ENCODE peak calls at places on chromosomes 7 and 10, in ten cellular contexts. K is GM10248, E is endothelial cell of umbilical vein, D is brain microvascular endothelial cell, I is NB4, Y is ovary, P is cardiac muscle cell, U is WTC11, B is GM23338, Q is fibroblast of lung. G is an unnamed sample.

GRCh38 chr7:121624922-121625321 is 228.8 kb upstream of the FAM3C start:
- DNase-seq in K (no peak), E (no peak), D (peak), I (no peak), Y (no peak), P (no peak), U (no peak), B (no peak), Q (peak), G (no peak)

GRCh38 chr10:99682752-99683151 is 23.4 kb downstream of the ENTPD7 start:
- DNase-seq in K (no peak), E (no peak), D (no peak), I (peak), Y (no peak), P (no peak), U (peak), B (peak), Q (no peak), G (no peak)

GRCh38 chr7:156625585-156625984 is 15.0 kb upstream of the RNF32 start:
- DNase-seq in K (no peak), E (no peak), D (no peak), I (no peak), Y (no peak), P (no peak), U (no peak), B (no peak), Q (no peak), G (no peak)

GRCh38 chr10:97481071-97481470 is 17.2 kb downstream of the MMS19 start:
- DNase-seq in K (no peak), E (no peak), D (no peak), I (no peak), Y (no peak), P (no peak), U (no peak), B (no peak), Q (no peak), G (no peak)

GRCh38 chr7:69845721-69846495 is 247.6 kb downstream of the AUTS2 start:
- DNase-seq in K (no peak), E (no peak), D (no peak), I (peak), Y (no peak), P (no peak), U (no peak), B (no peak), Q (no peak), G (no peak)

GRCh38 chr10:58268454-58268945 is 462 bp upstream of the CISD1 start:
- DNase-seq in K (no peak), E (no peak), D (no peak), I (no peak), Y (no peak), P (no peak), U (no peak), B (no peak), Q (no peak), G (no peak)

GRCh38 chr7:7569615-7570014 is 2.9 kb downstream of the MIOS start:
- DNase-seq in K (peak), E (no peak), D (no peak), I (no peak), Y (no peak), P (no peak), U (no peak), B (no peak), Q (no peak), G (no peak)

GRCh38 chr10:127906548-127907377 is at the start of gene PTPRE:
- DNase-seq in K (peak), E (peak), D (no peak), I (peak), Y (peak), P (peak), U (peak), B (peak), Q (peak), G (no peak)

GRCh38 chr7:2971914-2972530 is 71.6 kb downstream of the CARD11 start:
- DNase-seq in K (peak), E (no peak), D (no peak), I (peak), Y (no peak), P (no peak), U (no peak), B (no peak), Q (no peak), G (no peak)

GRCh38 chr10:125296598-125296997 is 136.2 kb upstream of the CTBP2 start:
- DNase-seq in K (no peak), E (no peak), D (no peak), I (no peak), Y (no peak), P (no peak), U (no peak), B (no peak), Q (no peak), G (no peak)

GRCh38 chr10:35353805-35354204 is 17.5 kb downstream of the CCNY start:
- DNase-seq in K (peak), E (no peak), D (no peak), I (no peak), Y (no peak), P (no peak), U (no peak), B (no peak), Q (no peak), G (no peak)

GRCh38 chr7:46279290-46279689 is 358.2 kb upstream of the IGFBP3 start:
- DNase-seq in K (no peak), E (no peak), D (no peak), I (no peak), Y (no peak), P (no peak), U (no peak), B (no peak), Q (no peak), G (no peak)

GRCh38 chr7:158023157-158023556 is 564.5 kb downstream of the PTPRN2 start:
- DNase-seq in K (no peak), E (no peak), D (no peak), I (no peak), Y (no peak), P (no peak), U (no peak), B (no peak), Q (no peak), G (no peak)

GRCh38 chr7:109638321-109638720 is 1068.6 kb downstream of the DNAJB9 start:
- DNase-seq in K (no peak), E (no peak), D (no peak), I (no peak), Y (no peak), P (no peak), U (no peak), B (no peak), Q (no peak), G (no peak)

GRCh38 chr10:101237080-101237817 is 8.0 kb upstream of the LBX1 start:
- DNase-seq in K (no peak), E (peak), D (no peak), I (no peak), Y (no peak), P (peak), U (peak), B (peak), Q (no peak), G (no peak)

GRCh38 chr10:69491611-69492010 is 40.3 kb downstream of the TSPAN15 start:
- DNase-seq in K (no peak), E (no peak), D (no peak), I (no peak), Y (no peak), P (no peak), U (no peak), B (no peak), Q (no peak), G (no peak)

GRCh38 chr7:48402721-48403120 is 231.5 kb downstream of the ABCA13 start:
- DNase-seq in K (no peak), E (no peak), D (no peak), I (no peak), Y (no peak), P (no peak), U (no peak), B (no peak), Q (no peak), G (no peak)

GRCh38 chr7:43646603-43647313 is 63.9 kb downstream of the STK17A start:
- DNase-seq in K (peak), E (no peak), D (peak), I (no peak), Y (no peak), P (peak), U (no peak), B (peak), Q (peak), G (no peak)

GRCh38 chr10:102418612-102419560 is at the start of gene PSD:
- DNase-seq in K (no peak), E (no peak), D (no peak), I (peak), Y (no peak), P (peak), U (peak), B (peak), Q (no peak), G (no peak)

GRCh38 chr10:124724279-124725027 is 19.7 kb downstream of the FAM53B start:
- DNase-seq in K (no peak), E (no peak), D (no peak), I (no peak), Y (peak), P (no peak), U (no peak), B (no peak), Q (no peak), G (no peak)

GRCh38 chr10:100173035-100173434 is 12.8 kb downstream of the ERLIN1 start:
- DNase-seq in K (no peak), E (no peak), D (no peak), I (no peak), Y (no peak), P (no peak), U (no peak), B (no peak), Q (no peak), G (no peak)

GRCh38 chr10:71569775-71570588 is 149.6 kb downstream of the C10orf105 start:
- DNase-seq in K (peak), E (peak), D (peak), I (peak), Y (peak), P (peak), U (peak), B (peak), Q (peak), G (no peak)

GRCh38 chr10:45463244-45464116 is 89.5 kb downstream of the ALOX5 start:
- DNase-seq in K (no peak), E (no peak), D (no peak), I (peak), Y (no peak), P (no peak), U (no peak), B (no peak), Q (no peak), G (no peak)

GRCh38 chr7:42198974-42199668 is 37.9 kb downstream of the GLI3 start:
- DNase-seq in K (no peak), E (no peak), D (no peak), I (no peak), Y (no peak), P (no peak), U (no peak), B (no peak), Q (peak), G (peak)

GRCh38 chr7:128003179-128003578 is 28.1 kb downstream of the LRRC4 start:
- DNase-seq in K (peak), E (no peak), D (no peak), I (no peak), Y (no peak), P (no peak), U (no peak), B (no peak), Q (no peak), G (no peak)

GRCh38 chr10:43200538-43201390 is 62.5 kb downstream of the CSGALNACT2 start:
- DNase-seq in K (no peak), E (no peak), D (no peak), I (no peak), Y (no peak), P (no peak), U (no peak), B (no peak), Q (no peak), G (no peak)

GRCh38 chr10:33263453-33263852 is 71.0 kb downstream of the NRP1 start:
- DNase-seq in K (no peak), E (peak), D (no peak), I (no peak), Y (no peak), P (no peak), U (no peak), B (no peak), Q (no peak), G (no peak)

GRCh38 chr10:102376901-102377300 is 18.6 kb upstream of the NFKB2 start:
- DNase-seq in K (no peak), E (no peak), D (no peak), I (no peak), Y (no peak), P (no peak), U (no peak), B (no peak), Q (no peak), G (no peak)

GRCh38 chr7:86504229-86504628 is 139.5 kb upstream of the GRM3 start:
- DNase-seq in K (no peak), E (no peak), D (no peak), I (no peak), Y (no peak), P (no peak), U (no peak), B (no peak), Q (no peak), G (no peak)

GRCh38 chr7:82445226-82445625 is 1.6 kb upstream of the CACNA2D1 start:
- DNase-seq in K (no peak), E (no peak), D (no peak), I (no peak), Y (no peak), P (no peak), U (peak), B (peak), Q (no peak), G (no peak)

GRCh38 chr7:98078197-98078870 is 28.3 kb upstream of the LMTK2 start:
- DNase-seq in K (no peak), E (no peak), D (no peak), I (no peak), Y (no peak), P (no peak), U (no peak), B (no peak), Q (no peak), G (no peak)

DNA sequence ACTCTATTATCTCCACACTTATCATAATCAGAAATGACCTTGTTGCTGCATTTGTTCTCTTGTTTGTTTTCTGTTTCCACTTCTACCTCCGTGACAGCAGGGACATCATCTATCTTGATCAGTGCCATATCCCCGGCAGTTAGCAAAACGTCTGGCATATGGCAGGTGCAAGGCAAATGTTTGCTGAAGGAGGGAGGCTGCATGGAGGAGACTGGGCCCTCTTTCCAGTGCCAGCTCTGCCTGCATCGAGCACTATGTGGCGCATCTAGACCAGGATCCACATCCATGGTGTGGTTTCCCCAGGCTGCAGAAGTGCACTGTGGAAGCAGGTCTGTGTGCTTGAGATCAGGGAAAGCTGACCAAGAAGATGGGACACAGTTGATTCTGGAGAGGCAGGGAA is 181.2 kb downstream of the KCNMA1 start:
- DNase-seq in K (no peak), E (no peak), D (no peak), I (no peak), Y (no peak), P (no peak), U (no peak), B (no peak), Q (no peak), G (no peak)
- TF ChIP-seq CTCF in K (no peak), E (no peak), D (no peak), I (no peak), Y (no peak), P (no peak), U (no peak), B (peak), Q (peak), G (no peak)

DNA sequence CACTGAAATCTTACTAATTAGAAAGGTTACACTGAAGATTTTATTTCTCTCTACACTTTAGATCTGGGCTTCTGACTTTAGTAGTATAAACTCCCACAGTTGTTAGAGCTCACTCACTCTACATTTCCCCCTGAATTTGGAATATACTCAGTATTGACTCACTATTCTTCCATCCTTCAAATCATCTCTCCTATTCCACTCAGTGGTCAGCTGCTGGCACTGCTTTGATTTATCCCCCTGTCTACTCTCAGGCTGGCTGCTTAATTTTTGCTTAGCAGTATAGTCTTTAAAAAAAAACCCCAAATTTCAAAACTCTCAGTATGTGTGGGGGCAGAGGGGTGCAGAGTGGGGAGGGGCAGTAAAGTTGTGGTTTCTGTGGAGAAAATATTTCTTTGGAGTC is 68.9 kb downstream of the CDK6 start:
- DNase-seq in K (no peak), E (peak), D (peak), I (no peak), Y (no peak), P (no peak), U (no peak), B (no peak), Q (peak), G (no peak)
- TF ChIP-seq CTCF in K (no peak), E (no peak), D (peak), I (no peak), Y (no peak), P (peak), U (no peak), B (no peak), Q (no peak), G (no peak)

DNA sequence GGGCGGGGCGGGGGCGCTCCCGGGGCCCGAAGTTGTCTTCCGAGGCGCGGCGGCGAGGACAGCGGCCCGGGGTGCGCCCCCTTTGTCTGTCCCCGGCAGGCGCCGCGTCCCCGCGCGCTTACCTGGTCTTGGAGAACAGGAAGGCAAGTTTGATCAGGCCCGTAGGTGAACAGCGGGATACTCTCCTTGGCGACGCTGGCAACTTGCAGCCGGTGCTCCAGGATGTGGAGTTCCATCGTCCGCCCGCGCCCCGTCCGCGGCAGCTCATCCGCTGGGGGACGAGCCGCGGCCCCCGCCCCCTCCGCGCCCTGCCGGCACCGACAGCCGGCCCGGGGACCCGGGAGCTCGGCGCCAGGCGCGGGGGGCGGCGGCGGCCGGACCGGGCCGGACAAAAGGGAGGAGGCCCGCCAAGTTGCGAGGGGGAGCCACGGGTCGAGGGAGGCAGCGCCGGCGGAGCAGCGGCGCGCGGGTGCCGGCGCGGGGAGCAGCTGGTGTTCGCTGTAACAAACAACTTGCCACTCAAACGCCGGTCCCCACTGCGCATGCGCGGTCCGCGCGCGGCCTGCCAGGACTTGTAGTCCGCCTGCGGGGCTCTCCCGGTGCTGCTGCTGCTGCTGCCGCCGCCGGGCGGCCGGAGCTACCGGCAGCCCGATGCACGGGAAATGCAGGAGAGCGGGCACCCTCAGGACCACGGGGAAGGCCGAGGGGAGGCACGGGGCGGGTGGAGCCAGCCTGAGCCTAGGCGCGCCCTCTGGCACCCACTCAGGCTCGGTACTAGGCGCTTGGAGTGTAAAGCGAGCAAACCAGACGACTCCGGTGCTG is 35.6 kb upstream of the SPDYE3 start:
- DNase-seq in K (peak), E (peak), D (peak), I (peak), Y (peak), P (peak), U (peak), B (peak), Q (peak), G (peak)
- TF ChIP-seq CTCF in K (peak), E (peak), D (peak), I (peak), Y (peak), P (peak), U (no peak), B (peak), Q (peak), G (peak)

DNA sequence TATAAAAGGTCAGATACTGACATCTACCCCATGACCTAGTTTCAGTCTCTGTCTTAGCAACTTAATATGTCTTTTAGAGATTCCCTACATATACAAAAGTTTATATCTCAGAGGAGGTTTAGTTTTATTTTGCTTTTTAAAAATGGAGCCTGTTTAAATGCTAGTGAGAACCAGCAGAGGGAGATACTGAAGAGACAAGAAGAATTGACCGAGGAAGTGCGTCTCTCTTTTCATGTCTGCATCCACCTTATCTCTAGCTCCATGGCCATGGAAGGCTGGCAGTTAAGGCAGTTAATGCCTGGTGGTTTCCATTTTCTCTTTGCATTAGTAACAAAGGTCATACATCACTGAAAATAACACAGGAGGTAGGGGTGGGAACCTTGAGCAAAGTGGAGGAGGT is 10.7 kb downstream of the SUV39H2 start:
- DNase-seq in K (peak), E (peak), D (no peak), I (peak), Y (no peak), P (no peak), U (no peak), B (peak), Q (peak), G (no peak)
- TF ChIP-seq CTCF in K (peak), E (no peak), D (peak), I (no peak), Y (no peak), P (peak), U (no peak), B (peak), Q (peak), G (peak)

DNA sequence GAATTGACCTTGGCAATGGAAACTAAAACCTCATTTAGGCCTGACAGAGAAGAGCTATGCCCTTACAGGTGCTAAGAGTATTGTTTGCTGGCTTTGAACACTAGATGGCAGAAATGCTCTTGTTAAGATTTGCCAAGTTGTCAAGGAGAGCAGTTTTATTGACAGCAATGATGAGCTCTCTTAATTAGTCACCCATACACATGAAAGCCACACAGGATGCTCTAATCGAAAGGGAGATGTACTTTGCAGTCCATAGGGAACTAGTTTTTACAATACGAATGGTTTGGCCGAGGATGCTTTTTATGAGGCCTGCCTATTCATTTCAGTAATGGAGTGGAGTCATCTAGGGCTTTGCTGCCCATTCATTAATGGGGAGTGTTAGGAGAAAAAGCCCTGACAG is 45.4 kb upstream of the MBL2 start:
- DNase-seq in K (peak), E (peak), D (peak), I (peak), Y (no peak), P (peak), U (no peak), B (peak), Q (peak), G (peak)
- TF ChIP-seq CTCF in K (peak), E (peak), D (peak), I (peak), Y (no peak), P (peak), U (peak), B (peak), Q (peak), G (peak)

GRCh38 chr7:36400606-36401005 is 10.9 kb downstream of the ANLN start:
- DNase-seq in K (no peak), E (no peak), D (peak), I (no peak), Y (no peak), P (no peak), U (no peak), B (peak), Q (no peak), G (no peak)
- TF ChIP-seq CTCF in K (no peak), E (no peak), D (no peak), I (no peak), Y (no peak), P (no peak), U (no peak), B (no peak), Q (no peak), G (no peak)

DNA sequence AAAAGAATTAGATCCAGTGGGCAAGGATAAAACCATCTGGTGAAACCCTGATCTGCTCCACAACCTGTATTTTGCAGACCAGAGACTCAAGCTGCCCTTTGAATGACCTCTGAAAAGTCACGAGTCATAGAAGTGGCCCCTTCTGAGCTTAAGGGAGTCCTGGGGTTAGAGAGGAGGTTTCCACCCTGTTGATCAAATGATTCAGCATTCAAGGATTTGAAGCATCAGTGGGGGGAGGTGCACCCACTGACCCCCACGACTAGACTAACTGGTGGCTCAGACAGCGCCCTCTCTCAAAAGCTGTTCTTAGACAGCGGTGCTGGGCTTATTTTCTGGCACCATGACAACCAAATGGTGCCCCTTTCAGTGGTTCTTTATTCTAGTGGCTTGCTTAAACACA is 44.3 kb downstream of the PLCE1 start:
- DNase-seq in K (no peak), E (no peak), D (peak), I (no peak), Y (no peak), P (peak), U (no peak), B (peak), Q (peak), G (peak)
- TF ChIP-seq CTCF in K (no peak), E (no peak), D (peak), I (no peak), Y (no peak), P (no peak), U (no peak), B (peak), Q (no peak), G (no peak)

G was measured in HFF-Myc.